ENCODE peak calls at places on chromosomes 7 and 10, in nine cellular contexts. E, Q, J, W, S, T, C, D and A are unnamed samples.

GRCh38 chr10:133455611-133456031 is 1.9 kb downstream of the SCART1 start:
- DNase-seq in E (no peak), Q (no peak), J (no peak), W (no peak), S (no peak), T (no peak), C (no peak), D (no peak), A (no peak)

GRCh38 chr7:51316262-51316665 is 345 bp downstream of the COBL start:
- DNase-seq in E (no peak), Q (no peak), J (no peak), W (no peak), S (no peak), T (no peak), C (no peak), D (no peak), A (no peak)

GRCh38 chr10:79292789-79293746 is 54.2 kb upstream of the PPIF start:
- DNase-seq in E (no peak), Q (no peak), J (no peak), W (peak; percentile 32), S (peak; percentile 45), T (no peak), C (no peak), D (no peak), A (peak; percentile 28)

GRCh38 chr10:12549297-12549696 is 199.9 kb downstream of the CAMK1D start:
- DNase-seq in E (no peak), Q (no peak), J (no peak), W (peak; percentile 11), S (no peak), T (no peak), C (no peak), D (no peak), A (no peak)

GRCh38 chr7:28986723-28987122 is 28.6 kb upstream of the TRIL start:
- DNase-seq in E (no peak), Q (no peak), J (no peak), W (no peak), S (no peak), T (no peak), C (peak; percentile 83), D (no peak), A (no peak)

GRCh38 chr10:52318822-52319464 is 4.9 kb downstream of the DKK1 start:
- DNase-seq in E (no peak), Q (no peak), J (no peak), W (no peak), S (no peak), T (no peak), C (peak; percentile 96), D (no peak), A (no peak)

GRCh38 chr7:128201690-128202085 is 39.4 kb upstream of the LEP start:
- DNase-seq in E (no peak), Q (no peak), J (no peak), W (no peak), S (no peak), T (no peak), C (no peak), D (no peak), A (no peak)

GRCh38 chr7:111835066-111835465 is 272.8 kb upstream of the IMMP2L start:
- DNase-seq in E (no peak), Q (peak; percentile 3), J (no peak), W (no peak), S (no peak), T (no peak), C (peak; percentile 77), D (no peak), A (no peak)

GRCh38 chr7:135704074-135704473 is 23.9 kb downstream of the SLC13A4 start:
- DNase-seq in E (no peak), Q (no peak), J (no peak), W (no peak), S (no peak), T (no peak), C (no peak), D (no peak), A (no peak)

GRCh38 chr7:100477871-100478248 is 1.2 kb downstream of the TSC22D4 start:
- DNase-seq in E (no peak), Q (no peak), J (no peak), W (no peak), S (no peak), T (no peak), C (no peak), D (no peak), A (no peak)

GRCh38 chr10:25912796-25913195 is 21.2 kb upstream of the MYO3A start:
- DNase-seq in E (no peak), Q (no peak), J (no peak), W (no peak), S (no peak), T (no peak), C (no peak), D (no peak), A (no peak)